ENCODE peak calls at places on chromosomes 16 and 17, in five cellular contexts. F, L, B, A and U are unnamed samples.

GRCh38 chr17:44987194-44987882 is 19.2 kb upstream of the C1QL1 start:
- DNase-seq in L (peak), B (no peak), F (no peak), A (no peak), U (no peak)

GRCh38 chr17:72359274-72359673 is 238.5 kb downstream of the SOX9 start:
- DNase-seq in A (no peak), B (no peak), L (no peak), F (no peak), U (peak)

GRCh38 chr17:16439303-16439791 is 24.0 kb downstream of the TRPV2 start:
- DNase-seq in L (no peak), B (peak), A (no peak), F (peak), U (no peak)

GRCh38 chr16:23909792-23910418 is 74.1 kb downstream of the PRKCB start:
- DNase-seq in A (no peak), F (no peak), L (no peak), B (no peak), U (no peak)

GRCh38 chr17:1177099-1177996 is 2.4 kb downstream of the ABR start:
- DNase-seq in A (no peak), L (no peak), B (no peak), F (peak), U (no peak)

GRCh38 chr16:83715217-83715920 is 92.4 kb upstream of the HSBP1 start:
- DNase-seq in F (no peak), L (no peak), B (no peak), A (no peak), U (no peak)

GRCh38 chr16:11792404-11793260 is 4.4 kb downstream of the ZC3H7A start:
- DNase-seq in L (no peak), A (peak), F (no peak), B (peak), U (no peak)

GRCh38 chr17:29195465-29196081 is 15.4 kb upstream of the MYO18A start:
- DNase-seq in A (peak), B (no peak), L (no peak), F (no peak), U (peak)

GRCh38 chr16:69100046-69100765 is 5.2 kb upstream of the HAS3 start:
- DNase-seq in L (no peak), B (no peak), F (no peak), A (no peak), U (peak)

GRCh38 chr16:58639230-58639629 is 9.6 kb upstream of the CNOT1 start:
- DNase-seq in A (no peak), F (no peak), B (no peak), L (no peak), U (no peak)

GRCh38 chr17:40331743-40332641 is 23.0 kb downstream of the RARA start:
- DNase-seq in B (peak), A (peak), L (no peak), F (peak), U (no peak)

GRCh38 chr17:76107507-76107906 is 3.9 kb upstream of the EXOC7 start:
- DNase-seq in L (peak), B (no peak), F (peak), A (no peak), U (peak)

GRCh38 chr16:17076121-17076757 is 394.5 kb downstream of the XYLT1 start:
- DNase-seq in B (no peak), A (no peak), F (no peak), L (no peak), U (no peak)

GRCh38 chr16:68732741-68733399 is 4.2 kb upstream of the CDH1 start:
- DNase-seq in B (no peak), L (no peak), A (no peak), F (no peak), U (no peak)

GRCh38 chr17:40462343-40463121 is 19.3 kb downstream of the IGFBP4 start:
- DNase-seq in B (no peak), L (no peak), F (peak), A (no peak), U (no peak)

GRCh38 chr17:61809816-61810392 is 53.4 kb downstream of the BRIP1 start:
- DNase-seq in A (no peak), F (peak), L (no peak), B (no peak), U (peak)

GRCh38 chr17:82961366-82962162 is 117.8 kb upstream of the METRNL start:
- DNase-seq in L (no peak), F (no peak), B (no peak), A (no peak), U (no peak)

GRCh38 chr17:59330314-59330942 is 1.0 kb upstream of the YPEL2 start:
- DNase-seq in L (peak), A (peak), F (no peak), B (no peak), U (peak)
- H3K4me3 ChIP-seq in L (peak), A (no peak), F (no peak), B (no peak), U (no peak)

GRCh38 chr16:6012716-6013115 is 915.1 kb upstream of the EEF2KMT start:
- DNase-seq in A (no peak), F (no peak), L (no peak), B (no peak), U (no peak)

GRCh38 chr16:6019490-6019991 is 921.9 kb upstream of the EEF2KMT start:
- DNase-seq in F (no peak), A (no peak), B (no peak), L (peak), U (no peak)

GRCh38 chr16:6018848-6019489 is 921.4 kb upstream of the EEF2KMT start:
- DNase-seq in L (peak), B (no peak), F (no peak), A (no peak), U (no peak)

GRCh38 chr16:6020162-6020980 is 922.8 kb upstream of the EEF2KMT start:
- DNase-seq in B (no peak), F (no peak), L (peak), A (no peak), U (no peak)

DNA sequence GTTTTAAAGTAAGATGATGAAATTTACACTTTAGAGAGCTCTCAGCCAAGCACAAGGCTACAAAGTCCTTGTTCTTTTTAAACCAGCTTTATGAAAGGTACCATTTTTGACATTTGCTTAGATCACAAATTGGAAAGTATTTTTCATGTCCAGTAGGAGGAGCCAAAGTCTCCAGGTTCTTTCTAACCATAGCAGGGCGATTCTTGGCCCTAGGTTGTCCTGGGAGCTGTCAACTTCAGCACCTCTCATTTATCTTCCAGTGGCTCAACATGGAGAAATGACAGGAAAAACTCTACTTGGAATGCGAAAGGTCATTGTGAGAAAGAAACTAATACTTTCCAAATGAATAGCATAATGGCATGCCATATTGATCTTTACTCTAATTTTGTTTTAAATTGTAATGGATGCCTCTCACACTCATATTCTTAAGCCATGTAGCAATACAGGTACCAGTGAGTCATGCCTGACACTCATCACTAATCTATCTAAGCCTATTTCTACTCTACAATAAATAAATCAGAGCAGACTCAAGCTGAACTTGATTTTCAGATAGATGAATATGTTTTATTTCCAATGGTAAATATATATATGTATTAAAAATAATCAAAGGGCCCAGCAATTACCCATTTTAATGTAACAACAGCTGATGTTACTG is 919.1 kb upstream of the EEF2KMT start:
- DNase-seq in F (peak), B (no peak), A (no peak), L (peak), U (peak)
- TF ChIP-seq CTCF in F (no peak), B (no peak), A (peak), L (peak), U (peak)

DNA sequence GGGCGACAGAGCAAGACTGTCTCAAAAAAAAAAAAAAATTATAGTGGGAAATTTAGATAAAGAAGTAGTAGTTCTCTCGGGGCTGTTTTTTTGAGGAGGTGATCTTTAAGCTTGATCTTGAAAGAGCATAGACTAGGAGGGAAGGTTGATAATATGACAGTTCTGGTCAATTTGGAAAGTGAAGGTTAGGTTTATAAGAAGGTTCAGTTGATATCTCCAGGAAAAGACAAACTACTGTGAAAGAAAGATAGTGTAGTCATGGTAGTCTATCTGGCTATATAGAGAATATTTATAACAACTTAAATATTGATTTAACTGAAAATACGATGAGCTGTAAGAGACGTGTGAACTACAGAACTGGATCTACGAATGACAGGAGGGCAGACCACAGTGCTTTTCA is 3.1 kb downstream of the ATF7IP2 start:
- DNase-seq in A (no peak), L (no peak), F (no peak), B (no peak), U (no peak)
- H3K4me3 ChIP-seq in A (no peak), L (no peak), F (no peak), B (no peak), U (no peak)

DNA sequence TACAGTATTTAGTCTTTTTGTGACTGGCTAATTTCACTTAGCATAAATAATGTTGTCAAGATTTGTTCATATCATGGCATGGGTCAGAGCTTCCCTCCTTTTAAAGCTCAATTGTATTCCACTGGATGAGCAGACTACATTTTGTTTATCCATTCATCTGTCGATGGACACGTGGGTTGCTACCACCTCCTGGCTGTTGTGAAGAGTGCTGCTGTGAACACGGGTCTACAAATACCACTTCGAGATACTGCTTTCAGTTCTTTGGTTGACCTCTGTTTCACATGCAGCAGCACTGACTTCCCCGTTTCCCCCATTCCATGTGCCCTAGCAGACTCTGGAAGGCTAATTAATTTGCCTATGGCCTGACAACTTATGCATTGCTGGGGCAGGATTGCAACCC is 285.4 kb downstream of the SHISA9 start:
- DNase-seq in L (peak), F (no peak), B (no peak), A (no peak), U (no peak)
- TF ChIP-seq CTCF in L (peak), F (no peak), B (no peak), A (peak), U (no peak)

GRCh38 chr16:79597277-79597676 is 3.3 kb downstream of the MAF start:
- DNase-seq in F (no peak), B (no peak), L (no peak), A (no peak), U (no peak)
- H3K4me3 ChIP-seq in F (no peak), B (no peak), L (peak), A (peak), U (peak)

GRCh38 chr17:55720917-55721836 is 1.5 kb downstream of the TMEM100 start:
- DNase-seq in B (no peak), A (no peak), L (no peak), F (no peak), U (no peak)

GRCh38 chr17:55722016-55722706 is 503 bp downstream of the TMEM100 start:
- DNase-seq in F (no peak), A (no peak), B (no peak), L (no peak), U (peak)

GRCh38 chr17:55717432-55717831 is 5.2 kb downstream of the TMEM100 start:
- DNase-seq in F (no peak), A (no peak), B (no peak), L (no peak), U (no peak)

GRCh38 chr17:55722742-55723487 is at the start of gene TMEM100:
- DNase-seq in F (peak), L (no peak), A (no peak), B (no peak), U (no peak)

GRCh38 chr17:55717898-55718735 is 4.5 kb downstream of the TMEM100 start:
- DNase-seq in L (peak), F (peak), B (peak), A (peak), U (peak)
- TF ChIP-seq CTCF in L (peak), F (peak), B (peak), A (peak), U (peak)

DNA sequence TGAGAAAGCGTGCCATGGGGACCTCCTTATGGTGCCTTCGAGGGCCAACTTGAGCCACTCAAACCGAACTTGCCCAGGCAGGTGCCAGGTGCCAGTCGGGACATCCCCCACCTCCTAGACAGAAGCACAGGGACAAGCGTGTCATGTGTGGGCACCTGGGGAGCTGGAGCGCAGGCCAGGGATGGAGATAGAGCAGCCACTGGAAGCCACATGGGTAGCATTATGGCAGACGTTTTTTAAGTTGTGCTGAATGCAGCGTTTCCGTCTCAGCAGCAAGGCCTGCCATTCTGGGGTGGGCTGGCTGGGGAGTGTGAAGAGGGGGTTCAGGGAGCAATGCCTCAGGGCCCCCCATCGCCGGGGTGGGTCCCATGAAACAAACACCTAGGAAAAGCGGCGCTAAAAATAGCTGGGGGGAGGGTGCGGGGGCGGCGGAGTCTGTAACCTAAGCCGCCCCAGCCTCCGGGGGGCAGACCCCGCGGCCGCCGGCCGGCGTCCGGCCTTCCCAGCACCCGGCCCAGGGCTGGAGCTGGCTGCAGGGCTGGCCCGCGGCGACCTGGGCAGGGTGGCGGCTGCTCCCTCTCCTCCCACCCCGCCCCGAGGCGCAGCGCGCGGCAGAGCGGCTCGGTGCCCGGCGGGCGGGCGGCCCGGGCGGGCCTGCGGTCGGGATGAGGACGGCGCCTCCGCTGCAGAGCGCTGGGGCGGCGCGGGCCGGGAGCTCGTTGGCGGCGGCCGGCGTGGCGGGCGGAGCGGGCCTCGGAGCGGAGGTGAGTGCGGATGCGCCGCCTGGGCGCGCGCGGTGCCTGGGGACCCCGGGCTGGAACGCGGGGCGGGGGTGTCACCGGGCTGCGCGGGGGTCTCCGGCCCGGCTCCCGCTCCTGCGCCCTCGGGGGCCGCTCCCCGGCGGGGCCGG is at the start of gene ZNF469:
- DNase-seq in F (peak), L (peak), A (no peak), B (no peak), U (no peak)
- H3K4me3 ChIP-seq in F (peak), L (peak), A (no peak), B (no peak), U (no peak)

DNA sequence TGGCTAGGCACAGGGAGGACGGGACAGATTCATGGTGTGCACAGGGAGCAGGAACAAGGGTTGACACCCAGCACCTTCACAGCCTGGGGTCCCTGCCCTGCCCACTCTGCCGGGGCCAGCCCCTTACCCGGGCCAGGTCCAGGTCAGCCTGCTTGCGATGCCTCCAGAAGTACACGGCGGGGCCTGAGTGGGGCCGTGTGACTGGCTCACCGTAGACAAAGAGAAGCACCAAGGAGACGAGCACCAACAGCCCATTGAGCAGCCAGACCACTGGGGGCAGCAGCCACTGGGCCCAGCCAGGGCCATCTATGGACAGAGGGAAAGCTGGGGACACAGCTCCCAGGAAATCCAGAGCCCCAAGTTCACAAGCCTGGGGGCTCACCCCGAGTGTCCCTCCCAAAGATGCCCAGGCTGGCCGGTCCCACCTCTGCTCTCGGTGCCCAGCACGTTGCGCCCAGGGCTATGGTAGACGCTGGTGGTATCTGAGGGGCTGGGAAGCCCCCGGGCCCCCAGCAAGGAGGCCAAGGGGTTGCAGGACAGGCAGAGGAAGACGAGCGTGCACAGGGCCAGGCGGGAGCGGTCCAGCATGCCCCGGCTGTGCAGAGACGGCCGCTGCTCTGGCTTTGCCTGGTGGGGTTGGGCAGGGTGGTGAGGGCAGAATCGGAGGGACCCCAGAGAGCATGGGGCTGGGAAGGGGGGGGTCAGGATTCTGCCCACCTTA is 19.8 kb downstream of the SREBF1 start:
- DNase-seq in A (no peak), F (no peak), L (no peak), B (no peak), U (no peak)
- TF ChIP-seq CTCF in A (no peak), F (no peak), L (no peak), B (no peak), U (no peak)